ENCODE peak calls at places on chromosomes 16 and 17, in nine cellular contexts. H, F, U, X, M, O, Y, K and J are unnamed samples.

GRCh38 chr16:56363181-56363716 is 62.1 kb downstream of the AMFR start:
- DNase-seq in K (no peak), H (no peak), X (no peak), Y (no peak), O (no peak), F (no peak), M (no peak), U (no peak), J (no peak)

GRCh38 chr17:35373532-35373983 is at the start of gene SLFN11:
- DNase-seq in F (peak), Y (peak), M (peak), K (peak), X (peak), H (peak), U (peak), O (peak), J (peak)

GRCh38 chr17:8963665-8964258 is 1.7 kb downstream of the PIK3R5 start:
- DNase-seq in K (no peak), U (no peak), X (no peak), F (no peak), M (no peak), Y (no peak), O (no peak), H (no peak), J (no peak)

GRCh38 chr17:57110152-57110542 is 25.1 kb downstream of the AKAP1 start:
- DNase-seq in K (no peak), U (no peak), Y (no peak), H (no peak), O (no peak), X (no peak), F (no peak), M (peak), J (no peak)

GRCh38 chr16:80932725-80933124 is 74.0 kb downstream of the CMC2 start:
- DNase-seq in M (peak), H (peak), F (no peak), U (peak), Y (peak), O (peak), X (peak), K (peak), J (peak)

GRCh38 chr16:9099131-9099625 is 7.7 kb downstream of the HAPSTR1 start:
- DNase-seq in O (no peak), H (peak), K (no peak), U (no peak), F (no peak), Y (no peak), X (no peak), M (no peak), J (no peak)

GRCh38 chr16:69110406-69110805 is 5.0 kb downstream of the HAS3 start:
- DNase-seq in F (no peak), X (no peak), O (no peak), M (no peak), H (no peak), Y (no peak), U (no peak), K (no peak), J (no peak)

GRCh38 chr16:56281256-56281805 is 90.0 kb downstream of the GNAO1 start:
- DNase-seq in O (peak), U (no peak), H (no peak), K (peak), X (no peak), Y (no peak), M (no peak), F (no peak), J (no peak)

GRCh38 chr16:81410643-81411235 is 33.9 kb upstream of the CMIP start:
- DNase-seq in O (no peak), U (no peak), F (no peak), M (no peak), X (no peak), Y (no peak), K (no peak), H (no peak), J (no peak)

GRCh38 chr17:80991645-80992076 is at the start of gene CHMP6:
- DNase-seq in K (peak), Y (no peak), F (no peak), X (peak), U (peak), M (peak), H (peak), O (peak), J (no peak)

GRCh38 chr17:83056583-83057396 is 22.6 kb upstream of the METRNL start:
- DNase-seq in X (peak), H (peak), O (no peak), F (no peak), U (peak), M (no peak), K (no peak), Y (no peak), J (no peak)

GRCh38 chr17:4199818-4200402 is 56.9 kb downstream of the CYB5D2 start:
- DNase-seq in Y (no peak), U (peak), X (peak), F (no peak), M (no peak), H (no peak), O (peak), K (peak), J (peak)

GRCh38 chr17:71334041-71334781 is 786.6 kb upstream of the SOX9 start:
- DNase-seq in M (no peak), X (no peak), O (no peak), H (no peak), U (no peak), K (peak), F (no peak), Y (no peak), J (no peak)

DNA sequence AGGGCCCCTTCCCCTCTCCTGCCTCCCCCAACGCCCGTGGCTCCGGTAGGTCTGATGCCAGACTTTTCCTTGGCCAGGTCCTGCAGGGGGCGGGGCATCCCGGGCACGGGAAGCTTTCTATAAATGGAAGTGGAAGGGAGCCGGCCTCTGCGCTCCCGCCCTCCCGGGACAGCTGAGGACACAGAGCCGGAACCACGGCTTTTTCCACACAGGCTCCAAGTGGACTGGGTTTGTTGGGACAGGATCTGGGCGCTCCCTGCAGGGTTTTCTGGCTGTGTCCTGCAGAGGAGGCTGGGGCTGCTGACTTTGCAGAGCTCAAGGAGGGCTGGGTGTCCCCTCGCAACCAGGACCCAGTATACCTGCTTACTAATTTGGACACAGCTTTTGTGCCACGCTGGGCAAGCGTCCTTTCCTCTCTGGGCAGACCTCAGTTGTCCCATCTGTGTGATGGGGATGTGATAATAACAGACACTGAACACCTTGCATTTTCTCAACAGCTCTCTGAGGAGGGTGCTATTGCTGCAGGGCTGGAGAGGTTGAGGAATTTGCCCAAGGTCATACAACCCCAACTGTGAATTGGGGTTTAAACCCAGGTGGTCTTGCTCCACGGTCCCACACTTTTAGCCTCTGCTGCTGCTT is 1.8 kb downstream of the TNS4 start:
- DNase-seq in X (peak), F (peak), O (peak), M (peak), H (peak), K (peak), U (peak), Y (no peak), J (no peak)
- H3K4me3 ChIP-seq in X (no peak), F (peak), O (no peak), M (peak), H (peak), K (no peak), U (no peak), Y (no peak), J (no peak)

DNA sequence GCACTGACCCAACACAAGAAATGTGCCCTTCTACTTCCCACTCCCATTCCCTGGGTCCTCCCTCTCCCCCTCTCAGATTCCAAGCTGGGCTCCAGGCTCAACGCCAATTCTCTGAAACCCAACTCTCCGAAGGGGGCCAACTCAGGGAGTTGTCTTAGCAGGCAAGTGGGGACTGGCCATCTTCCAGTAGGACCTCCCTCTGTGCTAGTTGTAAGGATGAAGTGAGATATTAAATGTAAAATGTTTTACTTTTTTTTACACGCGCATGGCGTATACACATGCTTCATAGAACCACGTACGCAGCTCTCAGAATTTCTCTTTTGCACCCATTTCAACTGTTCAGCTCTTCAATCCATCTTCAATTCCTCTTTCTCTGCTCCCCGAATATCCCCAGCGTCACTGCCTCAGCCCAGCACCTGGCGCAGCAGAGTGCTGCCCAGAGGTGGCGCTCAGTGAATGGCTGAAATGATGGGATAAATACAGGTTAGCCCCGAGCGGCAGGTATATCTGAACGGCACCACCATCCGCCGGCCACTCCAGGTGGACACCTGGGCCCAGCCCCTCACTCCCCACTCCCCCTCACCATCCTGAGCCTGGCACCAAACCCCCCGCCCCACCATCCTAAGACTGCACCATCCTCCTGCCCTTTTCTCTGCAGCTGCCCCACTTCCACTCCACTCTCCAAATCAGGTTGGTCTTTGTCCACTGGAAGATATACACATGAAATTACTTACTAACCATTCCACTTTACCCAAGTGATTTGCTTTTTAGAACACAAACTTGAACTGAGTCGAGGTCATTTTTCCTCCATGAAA is 43.9 kb upstream of the TNRC6C start:
- DNase-seq in M (no peak), Y (no peak), O (peak), H (no peak), U (no peak), F (no peak), X (no peak), K (peak), J (peak)
- TF ChIP-seq CTCF in M (no peak), Y (no peak), O (peak), H (no peak), U (no peak), F (no peak), X (peak), K (no peak), J (no peak)

GRCh38 chr17:21031756-21032396 is 10.9 kb downstream of the USP22 start:
- DNase-seq in F (no peak), O (no peak), K (no peak), Y (no peak), X (no peak), M (no peak), H (no peak), U (no peak), J (no peak)
- H3K4me3 ChIP-seq in F (no peak), O (no peak), K (no peak), Y (no peak), X (no peak), M (no peak), H (no peak), U (no peak), J (no peak)

GRCh38 chr16:22186517-22186916 is 19.6 kb upstream of the EEF2K start:
- DNase-seq in H (no peak), Y (no peak), M (no peak), F (no peak), U (no peak), X (no peak), O (no peak), K (no peak), J (no peak)
- TF ChIP-seq CTCF in H (no peak), Y (peak), M (no peak), F (no peak), U (no peak), X (no peak), O (peak), K (peak), J (no peak)

GRCh38 chr17:38509772-38510423 is 81.6 kb downstream of the ARHGAP23 start:
- DNase-seq in H (no peak), X (no peak), U (no peak), K (peak), Y (no peak), O (peak), M (no peak), F (no peak), J (no peak)

GRCh38 chr17:38508570-38508950 is 80.3 kb downstream of the ARHGAP23 start:
- DNase-seq in U (no peak), O (no peak), H (no peak), F (no peak), M (no peak), X (no peak), Y (no peak), K (no peak), J (no peak)

GRCh38 chr17:38510424-38511125 is 82.3 kb downstream of the ARHGAP23 start:
- DNase-seq in M (no peak), U (no peak), H (peak), Y (no peak), X (no peak), F (no peak), O (peak), K (peak), J (no peak)

GRCh38 chr17:38507921-38508569 is 79.8 kb downstream of the ARHGAP23 start:
- DNase-seq in M (no peak), F (no peak), H (no peak), Y (no peak), U (no peak), X (no peak), K (no peak), O (no peak), J (no peak)

GRCh38 chr17:38509008-38509771 is 80.9 kb downstream of the ARHGAP23 start:
- DNase-seq in Y (peak), X (peak), F (peak), H (peak), U (peak), O (peak), M (peak), K (peak), J (peak)
- H3K4me3 ChIP-seq in Y (no peak), X (peak), F (peak), H (peak), U (no peak), O (peak), M (no peak), K (peak), J (peak)

DNA sequence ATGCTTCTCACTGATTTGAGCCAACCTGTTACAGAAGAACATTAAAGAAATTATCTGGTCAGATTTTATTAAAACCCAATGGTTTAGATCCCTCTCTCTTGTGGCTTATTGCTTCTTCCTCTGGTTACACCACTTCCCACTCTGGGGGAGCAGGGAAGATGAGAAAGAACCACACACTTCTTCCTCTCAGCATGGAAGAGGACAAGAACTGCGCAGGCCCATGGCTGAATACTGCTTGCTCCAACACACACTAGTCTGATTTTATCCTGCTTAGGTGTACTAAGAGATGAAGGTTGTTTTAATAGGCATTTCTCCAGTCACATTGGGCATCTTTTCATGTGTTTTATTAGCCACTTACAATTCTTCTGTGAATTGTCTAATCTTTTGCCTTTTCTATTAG is 27.6 kb downstream of the MAP3K3 start:
- DNase-seq in X (no peak), M (no peak), F (no peak), O (no peak), U (no peak), H (no peak), Y (no peak), K (no peak), J (no peak)
- TF ChIP-seq CTCF in X (no peak), M (no peak), F (no peak), O (no peak), U (no peak), H (no peak), Y (no peak), K (no peak), J (no peak)

GRCh38 chr16:67013238-67013822 is 15.6 kb upstream of the CBFB start:
- DNase-seq in Y (no peak), F (no peak), X (no peak), K (no peak), M (no peak), O (peak), H (no peak), U (peak), J (no peak)
- H3K4me3 ChIP-seq in Y (peak), F (peak), X (peak), K (peak), M (peak), O (peak), H (peak), U (peak), J (peak)

GRCh38 chr17:76504117-76504516 is 2.9 kb upstream of the RHBDF2 start:
- DNase-seq in H (no peak), U (no peak), X (no peak), F (no peak), Y (no peak), K (peak), O (peak), M (no peak), J (no peak)
- TF ChIP-seq CTCF in H (no peak), U (no peak), X (no peak), F (no peak), Y (peak), K (peak), O (peak), M (no peak), J (no peak)

GRCh38 chr17:32876414-32877163 is at the start of gene MYO1D:
- DNase-seq in O (peak), Y (no peak), H (peak), M (no peak), F (no peak), U (peak), K (peak), X (peak), J (no peak)

GRCh38 chr17:32875904-32876413 is 965 bp downstream of the MYO1D start:
- DNase-seq in F (no peak), H (no peak), O (peak), K (peak), M (no peak), X (no peak), Y (no peak), U (no peak), J (no peak)

GRCh38 chr17:32873114-32873513 is 3.8 kb downstream of the MYO1D start:
- DNase-seq in H (no peak), X (no peak), K (no peak), F (no peak), O (no peak), M (no peak), Y (no peak), U (no peak), J (no peak)

GRCh38 chr17:32877164-32877764 is 340 bp upstream of the MYO1D start:
- DNase-seq in U (peak), K (peak), H (peak), M (peak), F (peak), X (peak), O (peak), Y (no peak), J (peak)

DNA sequence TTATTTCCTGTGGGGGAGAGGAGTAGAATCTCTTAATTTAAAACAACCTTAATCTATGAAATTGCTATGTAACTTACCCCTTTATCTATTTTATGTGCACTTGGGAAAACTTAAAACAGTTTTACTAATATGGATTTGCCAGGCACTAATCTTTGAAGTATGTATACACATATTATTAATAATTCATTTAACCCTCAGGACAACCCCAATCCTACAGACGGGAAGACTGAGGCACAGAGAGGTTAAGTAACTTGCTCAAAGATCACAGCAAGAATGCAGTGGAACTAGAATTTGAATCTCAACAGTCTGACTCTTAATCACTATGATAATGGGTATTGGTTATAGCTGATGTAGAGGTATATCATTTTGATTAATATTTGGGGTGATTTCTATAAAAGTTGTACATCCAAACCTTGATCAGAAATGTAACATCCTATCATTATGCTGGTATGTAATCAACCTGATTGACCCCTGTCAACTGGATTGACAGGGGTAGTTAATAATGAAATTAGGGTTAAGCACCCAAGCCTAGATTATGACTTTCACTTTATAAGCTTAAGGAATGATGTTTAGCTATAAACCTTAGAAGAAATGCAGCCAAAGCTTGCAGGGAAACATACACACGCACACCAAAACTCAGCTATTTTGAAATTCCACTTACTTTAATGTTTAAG is 1.6 kb downstream of the MYO1D start:
- DNase-seq in X (no peak), H (no peak), U (no peak), O (no peak), K (no peak), Y (no peak), M (no peak), F (no peak), J (no peak)
- H3K4me3 ChIP-seq in X (no peak), H (peak), U (peak), O (no peak), K (no peak), Y (peak), M (no peak), F (peak), J (no peak)

GRCh38 chr17:48612854-48613691 is 2.0 kb downstream of the HOXB8 start:
- DNase-seq in O (peak), X (no peak), Y (no peak), U (no peak), K (peak), M (no peak), H (no peak), F (no peak), J (no peak)
- TF ChIP-seq CTCF in O (peak), X (peak), Y (peak), U (no peak), K (peak), M (no peak), H (no peak), F (no peak), J (peak)